ENCODE peak calls at places on chromosomes 11 and 22, in five cellular contexts. U is activated CD4-positive, CD25-positive, alpha-beta regulatory T cell; P is PC-9; N is amniotic stem cell; H is A172. V is an unnamed sample.
A peak's percentile ranks its signal among the peaks of the same experiment; 100 is the strongest.

GRCh38 chr11:50037282-50037681 is 4.6 kb downstream of the OR4C45 start:
- DNase-seq in U (no peak), P (no peak), H (no peak), N (no peak), V (no peak)

GRCh38 chr22:45164217-45165123 is 745 bp downstream of the NUP50 start:
- DNase-seq in U (no peak), N (no peak), H (no peak), P (no peak), V (peak; percentile 26)

GRCh38 chr11:58286249-58286648 is 18.2 kb upstream of the OR10W1 start:
- DNase-seq in H (peak; percentile 1), U (no peak), P (no peak), N (no peak), V (peak; percentile 38)

GRCh38 chr22:44865193-44866057 is 113.0 kb downstream of the ARHGAP8 start:
- DNase-seq in N (no peak), P (no peak), U (no peak), H (no peak), V (no peak)

GRCh38 chr22:25797891-25798290 is 55.9 kb downstream of the MYO18B start:
- DNase-seq in H (no peak), U (no peak), N (no peak), P (no peak), V (no peak)

GRCh38 chr11:67195971-67196418 is 70.3 kb upstream of the GRK2 start:
- DNase-seq in H (peak; percentile 81), U (no peak), N (no peak), P (no peak), V (no peak)

GRCh38 chr11:122599434-122599833 is 56.1 kb upstream of the UBASH3B start:
- DNase-seq in N (no peak), P (no peak), U (no peak), H (no peak), V (no peak)

GRCh38 chr11:103920933-103921332 is 115.5 kb upstream of the DDI1 start:
- DNase-seq in P (no peak), U (no peak), N (no peak), H (no peak), V (no peak)

GRCh38 chr11:96180341-96180740 is 162.7 kb downstream of the MAML2 start:
- DNase-seq in U (no peak), N (no peak), P (no peak), H (no peak), V (no peak)

GRCh38 chr11:75031771-75032549 is 43.2 kb downstream of the NEU3 start:
- DNase-seq in H (peak; percentile 69), N (peak; percentile 53), U (peak; percentile 28), P (peak; percentile 35), V (peak; percentile 82)

GRCh38 chr22:27791494-27792241 is 9.9 kb downstream of the MN1 start:
- DNase-seq in N (no peak), H (no peak), P (no peak), U (no peak), V (no peak)

V was measured in Calu3.